ENCODE peak calls at places on chromosomes 16 and 17, in six cellular contexts. V is A549, R is ovary, F is K562, W is stomach, L is tibial nerve. U is an unnamed sample.

GRCh38 chr17:17846003-17846402 is 9.2 kb upstream of the SREBF1 start:
- DNase-seq in V (no peak), R (no peak), F (no peak), W (no peak), L (no peak), U (no peak)

GRCh38 chr16:51556694-51557327 is 405.7 kb upstream of the SALL1 start:
- DNase-seq in V (peak; percentile 92), R (peak; percentile 43), F (no peak), W (no peak), L (no peak), U (peak; percentile 75)

GRCh38 chr17:73941919-73942530 is 261.5 kb upstream of the RPL38 start:
- DNase-seq in V (no peak), R (no peak), F (no peak), W (no peak), L (no peak), U (no peak)

GRCh38 chr17:79600071-79600470 is 10.8 kb downstream of the RBFOX3 start:
- DNase-seq in V (no peak), R (no peak), F (no peak), W (no peak), L (no peak), U (no peak)

GRCh38 chr16:2752850-2753522 is 548 bp downstream of the SRRM2 start:
- DNase-seq in V (peak; percentile 90), R (peak; percentile 90), F (peak; percentile 94), W (peak; percentile 86), L (peak; percentile 63), U (peak; percentile 93)

GRCh38 chr17:27810902-27811557 is 10.7 kb upstream of the NOS2 start:
- DNase-seq in V (peak; percentile 17), R (no peak), F (no peak), W (no peak), L (no peak), U (no peak)

GRCh38 chr16:55480228-55480655 is 1.2 kb downstream of the MMP2 start:
- DNase-seq in V (no peak), R (peak; percentile 97), F (peak; percentile 11), W (peak; percentile 63), L (peak; percentile 91), U (peak; percentile 95)

GRCh38 chr17:45270828-45271418 is 9.0 kb upstream of the SPATA32 start:
- DNase-seq in V (no peak), R (no peak), F (peak; percentile 65), W (no peak), L (no peak), U (no peak)

GRCh38 chr17:42163113-42163512 is 8.3 kb upstream of the RAB5C start:
- DNase-seq in V (peak; percentile 53), R (no peak), F (peak; percentile 68), W (no peak), L (no peak), U (no peak)

GRCh38 chr17:50173335-50173941 is 7.6 kb downstream of the SGCA start:
- DNase-seq in V (peak; percentile 46), R (peak; percentile 67), F (no peak), W (no peak), L (peak; percentile 14), U (no peak)

GRCh38 chr16:72905581-72905980 is 142.3 kb downstream of the ZFHX3 start:
- DNase-seq in V (no peak), R (no peak), F (no peak), W (no peak), L (no peak), U (no peak)

GRCh38 chr16:89112377-89113151 is 18.9 kb downstream of the ACSF3 start:
- DNase-seq in V (no peak), R (no peak), F (no peak), W (no peak), L (no peak), U (no peak)

GRCh38 chr17:61389670-61390478 is 9.8 kb upstream of the TBX2 start:
- DNase-seq in V (peak; percentile 58), R (no peak), F (peak; percentile 40), W (peak; percentile 57), L (no peak), U (no peak)

GRCh38 chr17:4641297-4642195 is at the start of gene ALOX15:
- DNase-seq in V (no peak), R (no peak), F (no peak), W (no peak), L (no peak), U (no peak)

GRCh38 chr17:78892520-78892919 is 10.5 kb downstream of the CEP295NL start:
- DNase-seq in V (no peak), R (no peak), F (no peak), W (no peak), L (no peak), U (no peak)

GRCh38 chr17:3007651-3008121 is 55.7 kb downstream of the OR1D5 start:
- DNase-seq in V (no peak), R (no peak), F (no peak), W (no peak), L (no peak), U (peak; percentile 58)

GRCh38 chr17:72928454-72929136 is 163.9 kb downstream of the SLC39A11 start:
- DNase-seq in V (no peak), R (no peak), F (no peak), W (no peak), L (no peak), U (no peak)

GRCh38 chr17:72927760-72928159 is 164.7 kb downstream of the SLC39A11 start:
- DNase-seq in V (no peak), R (no peak), F (no peak), W (no peak), L (no peak), U (no peak)

GRCh38 chr17:72926171-72926570 is 166.3 kb downstream of the SLC39A11 start:
- DNase-seq in V (no peak), R (no peak), F (no peak), W (no peak), L (no peak), U (no peak)

GRCh38 chr17:72930031-72930430 is 162.5 kb downstream of the SLC39A11 start:
- DNase-seq in V (no peak), R (no peak), F (no peak), W (no peak), L (no peak), U (no peak)

DNA sequence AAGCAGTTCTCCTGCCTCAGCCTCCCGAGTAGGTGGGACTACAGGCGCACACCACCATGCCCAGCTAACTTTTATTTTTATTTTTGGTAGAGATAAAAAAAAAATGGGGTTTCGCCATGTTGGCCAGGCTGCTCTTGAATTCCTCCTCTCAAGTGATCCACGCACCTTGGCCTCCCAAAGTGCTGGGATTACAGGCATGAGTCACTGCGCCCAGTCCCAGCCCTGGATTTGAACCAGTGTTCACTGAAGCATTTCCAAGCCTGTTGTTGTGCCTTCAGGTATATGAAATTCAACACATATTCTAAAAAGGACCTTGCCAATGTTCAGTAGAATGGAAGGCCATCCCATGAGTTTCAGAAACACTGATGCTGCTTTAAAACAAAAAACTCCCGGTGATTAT is 165.3 kb downstream of the SLC39A11 start:
- DNase-seq in V (no peak), R (no peak), F (no peak), W (no peak), L (no peak), U (no peak)
- TF ChIP-seq POLR2A in V (no peak), R (no peak), F (no peak), W (no peak), L (no peak), U (no peak)

GRCh38 chr17:75654176-75654575 is 12.8 kb downstream of the RECQL5 start:
- DNase-seq in V (peak; percentile 60), R (no peak), F (no peak), W (no peak), L (no peak), U (peak; percentile 28)
- TF ChIP-seq EP300 in V (no peak), R (no peak), F (no peak), W (no peak), L (no peak), U (no peak)

GRCh38 chr17:7236808-7237207 is 2.4 kb downstream of the PHF23 start:
- DNase-seq in V (no peak), R (peak; percentile 30), F (no peak), W (no peak), L (no peak), U (peak; percentile 63)

GRCh38 chr17:7237266-7237760 is 1.9 kb downstream of the PHF23 start:
- DNase-seq in V (no peak), R (peak; percentile 49), F (no peak), W (no peak), L (no peak), U (no peak)

GRCh38 chr17:7239091-7240027 is at the start of gene PHF23:
- DNase-seq in V (peak; percentile 100), R (peak; percentile 99), F (peak; percentile 98), W (peak; percentile 99), L (peak; percentile 98), U (peak; percentile 100)

GRCh38 chr17:7238418-7239090 is 703 bp downstream of the PHF23 start:
- DNase-seq in V (peak; percentile 64), R (peak; percentile 67), F (peak; percentile 67), W (no peak), L (no peak), U (peak; percentile 79)

DNA sequence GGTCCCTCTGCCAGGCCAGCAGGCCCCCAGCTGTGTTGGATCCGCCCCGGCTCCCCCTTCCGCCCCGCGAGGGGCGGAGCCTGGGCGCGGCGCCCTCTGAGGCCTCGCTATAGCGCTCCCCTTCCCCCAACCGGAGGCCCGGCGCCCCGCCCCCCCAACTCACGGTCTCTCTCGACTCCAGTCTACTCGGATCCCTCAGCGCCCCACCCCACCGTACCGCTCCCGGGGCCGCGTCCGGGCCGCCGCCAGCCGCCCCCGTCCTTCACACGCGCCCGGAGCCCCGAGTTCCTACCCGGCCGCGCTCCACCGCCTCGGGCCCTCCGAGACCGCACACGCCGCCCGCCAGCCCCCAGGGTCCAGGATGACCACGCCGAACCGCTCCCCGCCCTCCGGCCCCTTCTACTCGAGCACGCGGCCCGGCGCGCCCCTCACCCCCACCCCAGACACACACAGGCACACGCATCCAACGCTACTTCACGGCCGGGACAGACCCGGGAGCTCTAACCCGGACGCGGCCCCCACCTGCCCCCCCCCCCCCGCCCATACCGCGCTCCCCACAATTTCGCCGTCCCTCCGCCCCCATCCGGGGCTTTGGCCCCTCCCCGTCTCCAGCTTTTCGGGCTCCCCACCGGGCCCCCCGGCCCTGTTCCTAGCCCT is 1.4 kb downstream of the PHF23 start:
- DNase-seq in V (peak; percentile 78), R (peak; percentile 90), F (peak; percentile 89), W (peak; percentile 85), L (peak; percentile 57), U (peak; percentile 93)
- TF ChIP-seq POLR2A in V (no peak), R (no peak), F (peak; percentile 55), W (no peak), L (no peak), U (no peak)

GRCh38 chr17:72660274-72661092 is 432.0 kb downstream of the SLC39A11 start:
- DNase-seq in V (no peak), R (no peak), F (no peak), W (no peak), L (no peak), U (peak; percentile 32)

GRCh38 chr17:72661945-72662826 is 430.3 kb downstream of the SLC39A11 start:
- DNase-seq in V (no peak), R (no peak), F (no peak), W (no peak), L (no peak), U (no peak)

GRCh38 chr17:72659811-72660210 is 432.7 kb downstream of the SLC39A11 start:
- DNase-seq in V (no peak), R (no peak), F (no peak), W (no peak), L (no peak), U (peak; percentile 25)

GRCh38 chr17:72662827-72663190 is 429.7 kb downstream of the SLC39A11 start:
- DNase-seq in V (no peak), R (no peak), F (no peak), W (no peak), L (no peak), U (peak; percentile 4)

GRCh38 chr17:72661093-72661944 is 431.2 kb downstream of the SLC39A11 start:
- DNase-seq in V (no peak), R (no peak), F (no peak), W (no peak), L (no peak), U (no peak)
- TF ChIP-seq EP300 in V (no peak), R (no peak), F (no peak), W (no peak), L (no peak), U (no peak)

GRCh38 chr16:85310868-85311585 is 198.8 kb upstream of the CIBAR2 start:
- DNase-seq in V (no peak), R (no peak), F (peak; percentile 61), W (no peak), L (no peak), U (no peak)
- TF ChIP-seq POLR2A in V (no peak), R (no peak), F (no peak), W (no peak), L (no peak), U (no peak)